ENCODE peak calls at places on chromosome 2, in ten cellular contexts. W is fibroblast of gingiva; M is stimulated activated naive CD4-positive, alpha-beta T cell; N is HCT116; H is T-helper 9 cell; J is kidney epithelial cell; G is activated CD4-positive, alpha-beta T cell treated with anti-CD3 and anti-CD28 coated beads for 48 hours; S is NCI-H524; K is fibroblast of mammary gland; F is astrocyte of the hippocampus. U is an unnamed sample.

GRCh38 chr2:233356546-233357308 is 2.4 kb downstream of the DGKD start:
- DNase-seq in J (no peak), N (no peak), M (no peak), F (no peak), K (no peak), H (no peak), S (no peak), W (no peak), G (no peak), U (no peak)

GRCh38 chr2:230972046-230972445 is 23.9 kb upstream of the SPATA3 start:
- DNase-seq in K (no peak), H (no peak), W (no peak), F (no peak), S (no peak), J (no peak), M (no peak), N (no peak), G (no peak), U (no peak)

GRCh38 chr2:181395871-181396574 is 61.2 kb upstream of the ITGA4 start:
- DNase-seq in W (no peak), S (no peak), K (no peak), J (no peak), H (no peak), N (no peak), F (no peak), G (no peak), M (no peak), U (no peak)

GRCh38 chr2:70029814-70030409 is 57.4 kb upstream of the PCBP1 start:
- DNase-seq in H (no peak), F (peak), S (no peak), W (peak), J (peak), K (peak), G (no peak), M (no peak), N (no peak), U (no peak)

GRCh38 chr2:239532859-239533258 is 132.0 kb upstream of the HDAC4 start:
- DNase-seq in F (peak), H (no peak), M (no peak), K (no peak), S (peak), J (no peak), G (no peak), W (no peak), N (no peak), U (no peak)

GRCh38 chr2:8469709-8470493 is 212.0 kb upstream of the ID2 start:
- DNase-seq in H (no peak), S (no peak), F (no peak), N (no peak), W (no peak), K (no peak), J (no peak), M (no peak), G (no peak), U (no peak)

GRCh38 chr2:156476021-156476420 is 39.8 kb downstream of the GPD2 start:
- DNase-seq in M (no peak), K (no peak), G (no peak), S (no peak), J (no peak), N (no peak), W (no peak), H (no peak), F (no peak), U (no peak)

GRCh38 chr2:240597419-240598181 is 11.1 kb downstream of the CAPN10 start:
- DNase-seq in G (no peak), S (no peak), J (no peak), F (no peak), H (no peak), K (no peak), N (no peak), W (no peak), M (no peak), U (no peak)

GRCh38 chr2:118535171-118535817 is 312.2 kb downstream of the EN1 start:
- DNase-seq in G (no peak), M (no peak), S (no peak), H (no peak), F (no peak), N (no peak), K (no peak), J (no peak), W (no peak), U (no peak)